ENCODE peak calls at places on chromosomes 7 and 10, in six cellular contexts. X is GM23248, E is keratinocyte, C is HCT116, S is MM.1S, A is H1. B is an unnamed sample.

GRCh38 chr7:36280840-36281812 is 108.5 kb upstream of the ANLN start:
- DNase-seq in A (no peak), X (peak; percentile 97), S (no peak), C (peak; percentile 34), E (no peak), B (peak; percentile 87)

GRCh38 chr7:115359919-115360318 is 438.0 kb downstream of the MDFIC start:
- DNase-seq in E (no peak), S (no peak), C (no peak), A (no peak), X (peak; percentile 36), B (peak; percentile 8)

GRCh38 chr7:98867271-98867701 is 2.5 kb downstream of the TMEM130 start:
- DNase-seq in S (no peak), X (no peak), E (no peak), A (no peak), C (no peak), B (peak; percentile 25)

GRCh38 chr7:112144284-112145059 is 61.7 kb downstream of the DOCK4 start:
- DNase-seq in E (no peak), X (no peak), S (no peak), C (no peak), A (no peak), B (no peak)

GRCh38 chr7:130387628-130388403 is 7.5 kb downstream of the CPA1 start:
- DNase-seq in X (no peak), E (no peak), C (no peak), S (no peak), A (no peak), B (peak; percentile 99)

GRCh38 chr7:121575194-121575766 is 179.2 kb upstream of the FAM3C start:
- DNase-seq in E (no peak), A (no peak), X (no peak), S (no peak), C (no peak), B (no peak)

GRCh38 chr7:31466036-31466435 is 47.9 kb upstream of the ITPRID1 start:
- DNase-seq in C (no peak), E (no peak), S (no peak), X (no peak), A (peak; percentile 57), B (no peak)

GRCh38 chr10:124744688-124745055 is 494 bp upstream of the FAM53B start:
- DNase-seq in C (peak; percentile 22), S (no peak), A (no peak), X (peak; percentile 76), E (no peak), B (peak; percentile 62)

GRCh38 chr10:124292911-124293640 is 125.6 kb downstream of the OAT start:
- DNase-seq in S (no peak), X (no peak), C (no peak), A (no peak), E (no peak), B (no peak)

GRCh38 chr10:58818889-58819288 is 306.2 kb downstream of the BICC1 start:
- DNase-seq in A (no peak), X (peak; percentile 32), S (no peak), E (no peak), C (no peak), B (peak; percentile 61)

GRCh38 chr7:139095194-139095659 is 14.3 kb downstream of the ZC3HAV1 start:
- DNase-seq in A (no peak), S (peak; percentile 86), X (no peak), E (no peak), C (no peak), B (no peak)

GRCh38 chr10:124092270-124093075 is 925 bp downstream of the CHST15 start:
- DNase-seq in S (peak; percentile 93), A (no peak), C (no peak), X (peak; percentile 37), E (no peak), B (peak; percentile 29)

GRCh38 chr7:111872837-111873646 is 310.8 kb upstream of the IMMP2L start:
- DNase-seq in E (no peak), X (no peak), S (no peak), C (no peak), A (no peak), B (no peak)

GRCh38 chr10:132036887-132037675 is 28.7 kb upstream of the JAKMIP3 start:
- DNase-seq in A (peak; percentile 27), X (no peak), S (no peak), E (no peak), C (no peak), B (peak; percentile 6)

GRCh38 chr7:152136623-152137022 is 111.1 kb downstream of the GALNT11 start:
- DNase-seq in X (no peak), S (no peak), E (no peak), C (no peak), A (no peak), B (peak; percentile 60)

GRCh38 chr7:124031919-124032318 is 948 bp downstream of the TMEM229A start:
- DNase-seq in E (no peak), A (no peak), S (no peak), C (no peak), X (no peak), B (no peak)

GRCh38 chr7:56287429-56288138 is 171.4 kb upstream of the NUPR2 start:
- DNase-seq in A (no peak), S (no peak), E (no peak), C (no peak), X (peak; percentile 17), B (no peak)

GRCh38 chr10:125547010-125547650 is 135.8 kb downstream of the TEX36 start:
- DNase-seq in E (no peak), S (no peak), X (no peak), C (no peak), A (no peak), B (no peak)

GRCh38 chr10:95819620-95820329 is 63.8 kb downstream of the ENTPD1 start:
- DNase-seq in A (no peak), C (no peak), E (no peak), S (no peak), X (no peak), B (no peak)

GRCh38 chr10:132882069-132882468 is 60.3 kb downstream of the CFAP46 start:
- DNase-seq in A (no peak), S (no peak), C (no peak), X (no peak), E (no peak), B (no peak)

GRCh38 chr10:12177642-12178041 is 18.0 kb downstream of the NUDT5 start:
- DNase-seq in E (no peak), C (no peak), S (no peak), X (peak; percentile 46), A (no peak), B (peak; percentile 25)

GRCh38 chr10:65805993-65806392 is 1119.8 kb upstream of the LRRTM3 start:
- DNase-seq in A (no peak), X (no peak), E (no peak), S (no peak), C (no peak), B (peak; percentile 1)

GRCh38 chr10:74156919-74157289 is 5.9 kb downstream of the ADK start:
- DNase-seq in C (no peak), A (no peak), E (no peak), S (peak; percentile 81), X (no peak), B (peak; percentile 51)

GRCh38 chr7:12570529-12571461 is at the start of gene SCIN:
- DNase-seq in S (peak; percentile 36), C (no peak), E (no peak), X (peak; percentile 71), A (no peak), B (peak; percentile 30)

GRCh38 chr7:128947854-128948253 is 10.1 kb downstream of the IRF5 start:
- DNase-seq in E (no peak), A (no peak), X (peak; percentile 30), S (no peak), C (no peak), B (no peak)

GRCh38 chr7:127647636-127648035 is 4.4 kb upstream of the SND1 start:
- DNase-seq in C (no peak), S (no peak), A (no peak), X (no peak), E (no peak), B (no peak)
- H3K4me1 ChIP-seq in C (peaks cover 4% of the 10 kb centered on the region), S (no peaks in the 10 kb centered on the region), A (no peaks in the 10 kb centered on the region), X (no peaks in the 10 kb centered on the region), E (peaks cover 3% of the 10 kb centered on the region), B (peaks cover 4% of the 10 kb centered on the region)

GRCh38 chr10:68602434-68602833 is 42.3 kb downstream of the TET1 start:
- DNase-seq in E (no peak), A (no peak), X (no peak), C (no peak), S (no peak), B (no peak)
- H3K4me2 ChIP-seq in E (no peak overlapping the region), A (no peak overlapping the region), X (no peak overlapping the region), C (no peak overlapping the region), S (peak overlapping the region; percentile 79), B (peak overlapping the region; percentile 18)

GRCh38 chr10:52539463-52539862 is 225.4 kb downstream of the DKK1 start:
- DNase-seq in S (no peak), E (peak; percentile 88), A (no peak), C (peak; percentile 71), X (peak; percentile 31), B (peak; percentile 82)

GRCh38 chr10:52532650-52533290 is 218.7 kb downstream of the DKK1 start:
- DNase-seq in C (no peak), E (no peak), X (no peak), A (no peak), S (no peak), B (no peak)

DNA sequence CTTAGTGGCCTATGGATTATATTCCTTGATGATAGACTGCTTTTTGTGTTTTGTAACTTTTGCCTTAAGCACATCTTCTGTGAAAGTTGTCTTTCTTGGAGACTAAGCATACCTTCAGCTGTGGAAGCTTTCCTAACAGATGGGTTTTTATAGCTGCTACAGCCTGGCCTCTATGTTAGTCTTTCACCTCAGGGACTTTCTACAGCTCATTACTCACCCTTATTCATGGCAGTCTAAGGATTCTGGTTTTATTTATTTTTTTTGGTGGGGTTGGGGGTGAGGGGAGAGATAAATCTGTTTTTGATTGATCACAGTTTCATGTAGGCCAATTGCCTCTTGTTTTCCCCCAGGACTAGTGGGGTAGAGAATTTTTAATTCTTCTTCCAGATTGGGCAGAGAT is 219.9 kb downstream of the DKK1 start:
- DNase-seq in X (no peak), A (no peak), E (no peak), C (no peak), S (no peak), B (no peak)
- H3K9ac ChIP-seq in X (no peak overlapping the region), A (no peak overlapping the region), E (no peak overlapping the region), C (no peak overlapping the region), S (no peak overlapping the region), B (no peak overlapping the region)

DNA sequence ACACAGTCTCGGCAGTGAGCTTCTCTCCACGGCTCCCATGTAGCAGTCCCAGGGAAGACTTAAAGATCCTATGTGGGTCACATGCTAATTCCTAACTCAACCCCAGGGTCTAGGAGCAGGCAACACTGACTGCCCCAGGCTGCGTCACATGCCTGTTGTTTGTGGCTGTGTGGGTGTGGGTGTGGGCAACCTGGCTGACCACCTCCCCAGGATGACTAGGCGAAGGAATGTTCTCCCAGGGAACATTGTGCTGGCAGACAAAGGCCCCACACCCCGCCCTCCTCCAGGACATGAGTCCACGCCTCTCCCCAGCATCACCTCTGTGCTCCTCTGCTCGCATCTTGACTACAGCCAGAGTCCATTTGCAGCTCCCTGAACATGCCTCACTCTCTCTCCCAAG is 30.3 kb downstream of the SLC29A3 start:
- DNase-seq in A (no peak), C (no peak), X (peak; percentile 22), S (no peak), E (peak; percentile 69), B (peak; percentile 51)
- H3K4me1 ChIP-seq in A (peaks cover 8% of the 10 kb centered on the region), C (no peaks in the 10 kb centered on the region), X (no peaks in the 10 kb centered on the region), S (no peaks in the 10 kb centered on the region), E (peaks cover 7% of the 10 kb centered on the region), B (peaks cover 3% of the 10 kb centered on the region)

GRCh38 chr10:73117976-73118743 is 7.9 kb downstream of the NUDT13 start:
- DNase-seq in X (peak; percentile 68), E (no peak), S (peak; percentile 90), A (no peak), C (peak; percentile 59), B (peak; percentile 39)
- H3K4me2 ChIP-seq in X (peak overlapping the region; percentile 43), E (peak overlapping the region; percentile 11), S (peak overlapping the region; percentile 53), A (peak overlapping the region; percentile 39), C (peak overlapping the region; percentile 81), B (peak overlapping the region; percentile 75)

GRCh38 chr7:18212788-18213187 is 185.1 kb upstream of the PRPS1L1 start:
- DNase-seq in X (peak; percentile 68), A (no peak), C (no peak), E (no peak), S (no peak), B (peak; percentile 44)
- H3K9ac ChIP-seq in X (no peak overlapping the region), A (no peak overlapping the region), C (no peak overlapping the region), E (no peak overlapping the region), S (no peak overlapping the region), B (no peak overlapping the region)

B was measured in astrocyte.